ENCODE peak calls at places on chromosomes 12 and 14, in four cellular contexts. One of them, this sample, is unnamed.

GRCh38 chr12:72869025-72869424 is 596.9 kb downstream of the TRHDE start:
- DNase-seq in testis: no peak
- DNase-seq in NCI-H1436: no peak
- DNase-seq in C1 segment of cervical spinal cord: no peak
- DNase-seq in this sample: peak; percentile 16

GRCh38 chr12:57837779-57838562 is 8.6 kb downstream of the CTDSP2 start:
- DNase-seq in testis: peak; percentile 56
- DNase-seq in NCI-H1436: no peak
- DNase-seq in C1 segment of cervical spinal cord: no peak
- DNase-seq in this sample: peak; percentile 81

GRCh38 chr12:104384141-104384880 is 72.4 kb upstream of the CHST11 start:
- DNase-seq in testis: no peak
- DNase-seq in NCI-H1436: no peak
- DNase-seq in C1 segment of cervical spinal cord: no peak
- DNase-seq in this sample: no peak

GRCh38 chr12:14774074-14774943 is 29.0 kb downstream of the WBP11 start:
- DNase-seq in testis: peak; percentile 99
- DNase-seq in NCI-H1436: no peak
- DNase-seq in C1 segment of cervical spinal cord: peak; percentile 87
- DNase-seq in this sample: peak; percentile 97

GRCh38 chr12:68042212-68042699 is 53.0 kb downstream of the IFNG-AS1 start:
- DNase-seq in testis: no peak
- DNase-seq in NCI-H1436: no peak
- DNase-seq in C1 segment of cervical spinal cord: no peak
- DNase-seq in this sample: peak; percentile 3

GRCh38 chr12:3342051-3342450 is 149.0 kb upstream of the PRMT8 start:
- DNase-seq in testis: peak; percentile 85
- DNase-seq in NCI-H1436: peak; percentile 59
- DNase-seq in C1 segment of cervical spinal cord: peak; percentile 26
- DNase-seq in this sample: peak; percentile 29

GRCh38 chr12:48351022-48351708 is 446 bp upstream of the ZNF641 start:
- DNase-seq in testis: peak; percentile 83
- DNase-seq in NCI-H1436: no peak
- DNase-seq in C1 segment of cervical spinal cord: no peak
- DNase-seq in this sample: peak; percentile 82

GRCh38 chr12:109991586-109991985 is 4.6 kb downstream of the GIT2 start:
- DNase-seq in testis: no peak
- DNase-seq in NCI-H1436: no peak
- DNase-seq in C1 segment of cervical spinal cord: no peak
- DNase-seq in this sample: no peak

GRCh38 chr14:22388669-22389625 is 200.1 kb downstream of the DAD1 start:
- DNase-seq in testis: no peak
- DNase-seq in NCI-H1436: no peak
- DNase-seq in C1 segment of cervical spinal cord: no peak
- DNase-seq in this sample: no peak

GRCh38 chr12:92908108-92908507 is 21.0 kb downstream of the EEA1 start:
- DNase-seq in testis: no peak
- DNase-seq in NCI-H1436: no peak
- DNase-seq in C1 segment of cervical spinal cord: no peak
- DNase-seq in this sample: no peak

GRCh38 chr14:105381446-105382342 is 16.6 kb upstream of the TEX22 start:
- DNase-seq in testis: no peak
- DNase-seq in NCI-H1436: no peak
- DNase-seq in C1 segment of cervical spinal cord: no peak
- DNase-seq in this sample: no peak

GRCh38 chr12:51954465-51955361 is 3.2 kb downstream of the ACVR1B start:
- DNase-seq in testis: no peak
- DNase-seq in NCI-H1436: no peak
- DNase-seq in C1 segment of cervical spinal cord: no peak
- DNase-seq in this sample: no peak

GRCh38 chr12:108112815-108113556 is 16.1 kb upstream of the WSCD2 start:
- DNase-seq in testis: no peak
- DNase-seq in NCI-H1436: no peak
- DNase-seq in C1 segment of cervical spinal cord: no peak
- DNase-seq in this sample: peak; percentile 75

GRCh38 chr12:1444142-1444516 is 150.3 kb downstream of the FBXL14 start:
- DNase-seq in testis: no peak
- DNase-seq in NCI-H1436: no peak
- DNase-seq in C1 segment of cervical spinal cord: no peak
- DNase-seq in this sample: no peak

This sample was measured in thyroid gland.